ENCODE peak calls at places on chromosomes 4 and X, in nine cellular contexts. E, V, M, Q, X, K, O, J and L are unnamed samples.

GRCh38 chr4:7129871-7130609 is 62.2 kb upstream of the GRPEL1 start:
- DNase-seq in E (no peak), V (no peak), M (no peak), Q (no peak), X (no peak), K (no peak), O (no peak), J (no peak), L (no peak)

GRCh38 chrX:53251307-53251706 is 26.3 kb upstream of the KDM5C start:
- DNase-seq in E (peak), V (peak), M (no peak), Q (no peak), X (no peak), K (no peak), O (no peak), J (no peak), L (no peak)

GRCh38 chr4:56979674-56980073 is 978 bp downstream of the POLR2B start:
- DNase-seq in E (peak), V (no peak), M (peak), Q (no peak), X (no peak), K (peak), O (no peak), J (no peak), L (peak)

GRCh38 chr4:143714290-143714625 is 13.8 kb upstream of the FREM3 start:
- DNase-seq in E (no peak), V (no peak), M (no peak), Q (no peak), X (no peak), K (no peak), O (no peak), J (no peak), L (no peak)

GRCh38 chr4:61445374-61446063 is 245.4 kb downstream of the ADGRL3 start:
- DNase-seq in E (no peak), V (no peak), M (no peak), Q (no peak), X (no peak), K (no peak), O (peak), J (no peak), L (no peak)

GRCh38 chrX:76159453-76159852 is 13.4 kb upstream of the PBDC1 start:
- DNase-seq in E (no peak), V (no peak), M (no peak), Q (no peak), X (no peak), K (no peak), O (no peak), J (no peak), L (no peak)

GRCh38 chr4:89572224-89572858 is 264.6 kb downstream of the SNCA start:
- DNase-seq in E (no peak), V (no peak), M (no peak), Q (no peak), X (peak), K (no peak), O (peak), J (no peak), L (no peak)

GRCh38 chr4:156193800-156194199 is 240.1 kb upstream of the CTSO start:
- DNase-seq in E (no peak), V (no peak), M (no peak), Q (no peak), X (peak), K (no peak), O (no peak), J (peak), L (no peak)

GRCh38 chrX:9682456-9682855 is 83.2 kb downstream of the GPR143 start:
- DNase-seq in E (peak), V (no peak), M (no peak), Q (no peak), X (no peak), K (no peak), O (no peak), J (peak), L (no peak)

GRCh38 chr4:48958582-48958981 is 27.5 kb upstream of the CWH43 start:
- DNase-seq in E (no peak), V (no peak), M (no peak), Q (no peak), X (no peak), K (no peak), O (no peak), J (no peak), L (no peak)

GRCh38 chrX:94424456-94424855 is 750.5 kb downstream of the FAM133A start:
- DNase-seq in E (no peak), V (no peak), M (no peak), Q (no peak), X (no peak), K (no peak), O (no peak), J (no peak), L (no peak)

GRCh38 chrX:6041630-6042029 is 187.0 kb downstream of the NLGN4X start:
- DNase-seq in E (peak), V (no peak), M (no peak), Q (no peak), X (no peak), K (no peak), O (no peak), J (no peak), L (no peak)

GRCh38 chr4:83255584-83255983 is 29.0 kb downstream of the COQ2 start:
- DNase-seq in E (peak), V (peak), M (no peak), Q (no peak), X (no peak), K (no peak), O (no peak), J (no peak), L (no peak)

GRCh38 chr4:9764155-9764696 is 17.2 kb upstream of the DRD5 start:
- DNase-seq in E (no peak), V (no peak), M (no peak), Q (no peak), X (no peak), K (no peak), O (no peak), J (no peak), L (no peak)

GRCh38 chr4:7191546-7192251 is 639 bp upstream of the SORCS2 start:
- DNase-seq in E (no peak), V (no peak), M (no peak), Q (peak), X (no peak), K (no peak), O (no peak), J (no peak), L (no peak)

GRCh38 chrX:40227111-40227510 is 129.4 kb upstream of the BCOR start:
- DNase-seq in E (no peak), V (no peak), M (no peak), Q (no peak), X (no peak), K (no peak), O (no peak), J (no peak), L (no peak)

GRCh38 chr4:177051473-177052060 is 258.1 kb upstream of the NEIL3 start:
- DNase-seq in E (peak), V (no peak), M (peak), Q (no peak), X (no peak), K (no peak), O (no peak), J (no peak), L (peak)

GRCh38 chrX:25561190-25561589 is 545.4 kb upstream of the ARX start:
- DNase-seq in E (no peak), V (no peak), M (no peak), Q (no peak), X (no peak), K (no peak), O (no peak), J (no peak), L (no peak)

GRCh38 chrX:1442016-1442665 is 10.6 kb downstream of the ASMTL start:
- DNase-seq in E (no peak), V (no peak), M (no peak), Q (peak), X (no peak), K (no peak), O (no peak), J (no peak), L (no peak)

GRCh38 chr4:11842620-11843263 is 414.0 kb upstream of the HS3ST1 start:
- DNase-seq in E (no peak), V (no peak), M (no peak), Q (no peak), X (no peak), K (no peak), O (peak), J (no peak), L (no peak)

GRCh38 chr4:94408549-94409374 is 43.0 kb upstream of the PDLIM5 start:
- DNase-seq in E (peak), V (no peak), M (no peak), Q (no peak), X (no peak), K (no peak), O (no peak), J (no peak), L (no peak)

GRCh38 chr4:20391224-20391623 is 139.5 kb downstream of the SLIT2 start:
- DNase-seq in E (peak), V (no peak), M (no peak), Q (no peak), X (no peak), K (no peak), O (no peak), J (no peak), L (no peak)

GRCh38 chr4:16641971-16642370 is 256.5 kb downstream of the LDB2 start:
- DNase-seq in E (peak), V (no peak), M (no peak), Q (no peak), X (no peak), K (no peak), O (no peak), J (no peak), L (no peak)

GRCh38 chrX:37818031-37818430 is 29.3 kb downstream of the DYNLT3 start:
- DNase-seq in E (no peak), V (no peak), M (no peak), Q (no peak), X (no peak), K (no peak), O (no peak), J (no peak), L (no peak)

GRCh38 chr4:114519368-114519767 is 79.2 kb upstream of the UGT8 start:
- DNase-seq in E (no peak), V (no peak), M (no peak), Q (no peak), X (peak), K (no peak), O (no peak), J (peak), L (no peak)

GRCh38 chr4:82213485-82214162 is 160.2 kb downstream of the HNRNPD start:
- DNase-seq in E (no peak), V (no peak), M (no peak), Q (no peak), X (no peak), K (no peak), O (no peak), J (no peak), L (no peak)

GRCh38 chrX:17703201-17703600 is 34.1 kb upstream of the SCML1 start:
- DNase-seq in E (no peak), V (no peak), M (no peak), Q (no peak), X (no peak), K (no peak), O (no peak), J (no peak), L (no peak)

GRCh38 chrX:63746278-63746677 is 38.7 kb downstream of the ARHGEF9 start:
- DNase-seq in E (no peak), V (no peak), M (peak), Q (no peak), X (no peak), K (no peak), O (no peak), J (no peak), L (no peak)

GRCh38 chr4:39908284-39908683 is 69.4 kb downstream of the PDS5A start:
- DNase-seq in E (no peak), V (no peak), M (no peak), Q (no peak), X (no peak), K (no peak), O (no peak), J (no peak), L (no peak)